ENCODE peak calls at places on chromosomes 2 and 18, in five cellular contexts. C is stimulated activated CD4-positive, alpha-beta T cell treated with anti-CD3 and anti-CD28 coated beads, Interleukin-2, amount 100 ng/mL, for 24 hours; S is NCI-H69; Y is Ammon's horn; O is activated T-helper 1 cell treated with anti-CD3 and anti-CD28 coated beads, Interleukin-2, amount 50 U/mL, for 16 hours. H is an unnamed sample.
A peak's percentile ranks its signal among the peaks of the same experiment; 100 is the strongest.

GRCh38 chr2:234496835-234497591 is at the start of gene ARL4C:
- DNase-seq in S (peak; percentile 86), C (peak; percentile 58), Y (peak; percentile 66), O (peak; percentile 34), H (peak; percentile 52)

GRCh38 chr2:220948579-220948978 is 623.5 kb downstream of the EPHA4 start:
- DNase-seq in S (no peak), Y (no peak), C (no peak), O (no peak), H (no peak)

GRCh38 chr2:241545523-241546473 is 12.7 kb upstream of the BOK start:
- DNase-seq in S (no peak), C (no peak), O (no peak), Y (no peak), H (no peak)

GRCh38 chr18:59140287-59140885 is 702 bp downstream of the SEC11C start:
- DNase-seq in O (no peak), S (peak; percentile 86), Y (peak; percentile 44), C (no peak), H (no peak)

GRCh38 chr2:207930747-207931146 is 94.6 kb downstream of the PLEKHM3 start:
- DNase-seq in O (no peak), C (no peak), S (peak; percentile 95), Y (no peak), H (no peak)

GRCh38 chr2:1538663-1539062 is 125.4 kb downstream of the TPO start:
- DNase-seq in Y (no peak), C (peak; percentile 10), S (no peak), O (no peak), H (no peak)

GRCh38 chr2:198293281-198293680 is 488.9 kb downstream of the PLCL1 start:
- DNase-seq in Y (no peak), S (no peak), O (no peak), C (no peak), H (no peak)

GRCh38 chr18:33576999-33577687 is 876 bp upstream of the ASXL3 start:
- DNase-seq in O (no peak), Y (no peak), S (peak; percentile 79), C (no peak), H (no peak)

GRCh38 chr18:74082476-74083070 is 65.1 kb downstream of the FBXO15 start:
- DNase-seq in C (peak; percentile 70), O (peak; percentile 27), S (peak; percentile 94), Y (peak; percentile 88), H (peak; percentile 63)

GRCh38 chr2:147389218-147389617 is 455.6 kb upstream of the ACVR2A start:
- DNase-seq in C (no peak), O (no peak), S (no peak), Y (no peak), H (no peak)

GRCh38 chr2:165793161-165793778 is 777 bp downstream of the GALNT3 start:
- DNase-seq in S (no peak), C (peak; percentile 7), O (no peak), Y (peak; percentile 2), H (peak; percentile 12)

GRCh38 chr2:157737636-157738035 is 109.0 kb upstream of the ACVR1C start:
- DNase-seq in S (no peak), C (no peak), Y (no peak), O (no peak), H (no peak)

GRCh38 chr2:239278941-239279365 is 121.9 kb downstream of the HDAC4 start:
- DNase-seq in S (peak; percentile 3), C (no peak), O (no peak), Y (no peak), H (no peak)

GRCh38 chr2:32108111-32108510 is 44.8 kb downstream of the SPAST start:
- DNase-seq in S (no peak), Y (no peak), C (no peak), O (no peak), H (no peak)

GRCh38 chr2:164934790-164935466 is 20.4 kb downstream of the SLC38A11 start:
- DNase-seq in C (no peak), O (no peak), S (no peak), Y (no peak), H (no peak)

H was measured in activated T-helper 2 cell treated with anti-CD3 and anti-CD28 coated beads, Interferon-gamma antibody, Interleukin-2, Interleukin-4, amounts not matched to agents 10 μg/mL and 5 μg/mL and 100 μg/mL, durations not matched to agents 14 hours and 24 hours and 36 hours.